ENCODE peak calls at places on chromosomes 16 and 17, in seven cellular contexts. K, Z, E, F, U, V and M are unnamed samples.

GRCh38 chr17:27579304-27579703 is 51.7 kb upstream of the LGALS9 start:
- DNase-seq in K (no peak), Z (no peak), E (no peak), F (no peak), U (no peak), V (no peak), M (no peak)

GRCh38 chr16:88993006-88993787 is 16.2 kb upstream of the CBFA2T3 start:
- DNase-seq in K (peak; percentile 93), Z (no peak), E (no peak), F (peak; percentile 83), U (peak; percentile 54), V (no peak), M (no peak)

GRCh38 chr17:72588961-72589360 is 468.1 kb downstream of the SOX9 start:
- DNase-seq in K (no peak), Z (no peak), E (peak; percentile 64), F (peak; percentile 91), U (no peak), V (no peak), M (no peak)

GRCh38 chr17:76528528-76529223 is 8.8 kb downstream of the CYGB start:
- DNase-seq in K (no peak), Z (no peak), E (no peak), F (no peak), U (no peak), V (peak; percentile 71), M (peak; percentile 26)

GRCh38 chr17:7476474-7476873 is 3.0 kb downstream of the ZBTB4 start:
- DNase-seq in K (no peak), Z (no peak), E (peak; percentile 46), F (no peak), U (no peak), V (peak; percentile 82), M (peak; percentile 32)

GRCh38 chr17:43530303-43531081 is 15.6 kb downstream of the ETV4 start:
- DNase-seq in K (peak; percentile 100), Z (no peak), E (peak; percentile 97), F (peak; percentile 83), U (no peak), V (peak; percentile 49), M (peak; percentile 78)

GRCh38 chr17:5821057-5821456 is 236.7 kb upstream of the NLRP1 start:
- DNase-seq in K (no peak), Z (no peak), E (peak; percentile 12), F (no peak), U (no peak), V (no peak), M (no peak)

GRCh38 chr16:81265658-81266451 is 27.4 kb downstream of the BCO1 start:
- DNase-seq in K (no peak), Z (no peak), E (no peak), F (no peak), U (no peak), V (peak; percentile 10), M (peak; percentile 28)

GRCh38 chr17:80649672-80650338 is 105.2 kb downstream of the RPTOR start:
- DNase-seq in K (peak; percentile 65), Z (no peak), E (peak; percentile 64), F (no peak), U (no peak), V (peak; percentile 99), M (peak; percentile 93)

GRCh38 chr17:38925263-38925995 is at the start of gene LASP1NB:
- DNase-seq in K (peak; percentile 56), Z (no peak), E (peak; percentile 42), F (no peak), U (no peak), V (peak; percentile 44), M (no peak)

GRCh38 chr16:72908362-72908838 is 139.5 kb downstream of the ZFHX3 start:
- DNase-seq in K (no peak), Z (no peak), E (no peak), F (no peak), U (no peak), V (no peak), M (no peak)

GRCh38 chr17:41998497-41998896 is 18.7 kb downstream of the DNAJC7 start:
- DNase-seq in K (no peak), Z (no peak), E (no peak), F (no peak), U (no peak), V (no peak), M (no peak)

GRCh38 chr17:47224971-47225370 is 15.8 kb downstream of the MYL4 start:
- DNase-seq in K (no peak), Z (no peak), E (no peak), F (no peak), U (no peak), V (peak; percentile 18), M (no peak)

GRCh38 chr16:64469906-64470702 is 651.8 kb downstream of the CDH11 start:
- DNase-seq in K (peak; percentile 50), Z (no peak), E (peak; percentile 49), F (no peak), U (no peak), V (peak; percentile 17), M (peak; percentile 18)

GRCh38 chr17:60713619-60714018 is 36.0 kb downstream of the BCAS3 start:
- DNase-seq in K (no peak), Z (no peak), E (no peak), F (no peak), U (no peak), V (no peak), M (no peak)

GRCh38 chr17:146983-147761 is 9.8 kb downstream of the SCGB1C2 start:
- DNase-seq in K (no peak), Z (no peak), E (no peak), F (no peak), U (no peak), V (no peak), M (no peak)

GRCh38 chr16:24731722-24732419 is 2.4 kb downstream of the TNRC6A start:
- DNase-seq in K (no peak), Z (no peak), E (no peak), F (no peak), U (no peak), V (no peak), M (no peak)

GRCh38 chr17:30600830-30601494 is 123.8 kb downstream of the GOSR1 start:
- DNase-seq in K (peak; percentile 32), Z (no peak), E (peak; percentile 22), F (no peak), U (peak; percentile 47), V (peak; percentile 63), M (peak; percentile 40)

GRCh38 chr16:65521685-65522338 is 399.9 kb upstream of the CDH11 start:
- DNase-seq in K (no peak), Z (no peak), E (peak; percentile 74), F (no peak), U (no peak), V (no peak), M (no peak)

GRCh38 chr17:74125160-74125559 is 78.3 kb upstream of the RPL38 start:
- DNase-seq in K (no peak), Z (no peak), E (no peak), F (no peak), U (no peak), V (no peak), M (no peak)

GRCh38 chr17:5035356-5035755 is at the start of gene SLC52A1:
- DNase-seq in K (no peak), Z (no peak), E (no peak), F (no peak), U (no peak), V (peak; percentile 24), M (peak; percentile 43)

GRCh38 chr17:36127199-36127881 is 23.7 kb downstream of the CCL4 start:
- DNase-seq in K (no peak), Z (no peak), E (no peak), F (no peak), U (peak; percentile 88), V (no peak), M (no peak)

GRCh38 chr17:14768923-14769322 is 468.0 kb downstream of the HS3ST3B1 start:
- DNase-seq in K (no peak), Z (no peak), E (no peak), F (no peak), U (no peak), V (no peak), M (no peak)

GRCh38 chr17:62869885-62870580 is 61.9 kb upstream of the MARCHF10 start:
- DNase-seq in K (peak; percentile 18), Z (no peak), E (peak; percentile 84), F (peak; percentile 95), U (no peak), V (peak; percentile 94), M (peak; percentile 41)

GRCh38 chr16:75916431-75916830 is 190.1 kb upstream of the CPHXL start:
- DNase-seq in K (no peak), Z (no peak), E (no peak), F (no peak), U (no peak), V (no peak), M (no peak)

GRCh38 chr17:4258867-4259266 is 4.9 kb downstream of the ANKFY1 start:
- DNase-seq in K (no peak), Z (no peak), E (no peak), F (no peak), U (no peak), V (no peak), M (no peak)

GRCh38 chr17:164536-165235 is 16.8 kb downstream of the DOC2B start:
- DNase-seq in K (peak; percentile 41), Z (no peak), E (peak; percentile 25), F (no peak), U (no peak), V (peak; percentile 54), M (peak; percentile 83)